ENCODE peak calls at places on chromosomes 11 and 22, in five cellular contexts. R is fibroblast of lung, U is NCI-H1436 treated with DMSO at 0.1 percent for 48 hours, H is iris pigment epithelial cell, M is RPMI8226. C is an unnamed sample.

GRCh38 chr11:116311141-116311540 is 461.6 kb downstream of the BUD13 start:
- DNase-seq in U (peak), R (no peak), M (no peak), H (no peak), C (no peak)

GRCh38 chr11:43282607-43283440 is 29.0 kb upstream of the API5 start:
- DNase-seq in M (peak), U (no peak), R (peak), H (peak), C (peak)

GRCh38 chr22:37203354-37204044 is 8.8 kb downstream of the SSTR3 start:
- DNase-seq in H (no peak), U (no peak), R (no peak), M (no peak), C (no peak)

GRCh38 chr11:86091566-86091965 is 22.7 kb upstream of the PICALM start:
- DNase-seq in M (no peak), R (peak), H (peak), U (no peak), C (no peak)

GRCh38 chr11:64850979-64851567 is 6.6 kb upstream of the CDC42BPG start:
- DNase-seq in R (no peak), H (no peak), U (no peak), M (peak), C (peak)

GRCh38 chr11:72591785-72592490 is 82.3 kb downstream of the PDE2A start:
- DNase-seq in U (peak), H (no peak), R (no peak), M (peak), C (peak)

GRCh38 chr22:38653741-38654140 is 2.5 kb downstream of the FAM227A start:
- DNase-seq in U (no peak), R (no peak), M (no peak), H (no peak), C (no peak)

GRCh38 chr11:12160231-12160630 is 49.8 kb downstream of the MICAL2 start:
- DNase-seq in U (no peak), M (no peak), H (no peak), R (no peak), C (no peak)

GRCh38 chr11:17563248-17563647 is 16.2 kb downstream of the OTOG start:
- DNase-seq in R (no peak), M (no peak), H (no peak), U (no peak), C (no peak)

GRCh38 chr22:46052801-46053562 is 76.0 kb upstream of the WNT7B start:
- DNase-seq in M (peak), U (no peak), R (peak), H (peak), C (peak)

C was measured in OCI-LY7.